ENCODE peak calls at places on chromosomes 11 and 22, in nine cellular contexts. O is central memory CD4-positive, alpha-beta T cell; Q is GM23248; F is H54; I is NCI-H774; B is stimulated activated CD8-positive, alpha-beta memory T cell treated with anti-CD3 and anti-CD28 coated beads, Interleukin-4, amount 100 ng/mL, for 48 hours; W is activated T-cell treated with anti-CD3 and anti-CD28 coated beads, Interleukin-2, amount 50 U/mL, for 24 hours; S is GM04504; T is AML-193. V is an unnamed sample.

GRCh38 chr11:101390539-101390938 is 193.3 kb downstream of the TRPC6 start:
- DNase-seq in O (no peak), Q (peak; percentile 43), F (no peak), I (no peak), B (no peak), W (no peak), S (no peak), T (peak; percentile 1), V (peak; percentile 10)

GRCh38 chr11:18011633-18012313 is 1.1 kb downstream of the SERGEF start:
- DNase-seq in O (peak; percentile 16), Q (peak; percentile 45), F (no peak), I (no peak), B (peak; percentile 25), W (no peak), S (no peak), T (no peak), V (peak; percentile 3)

GRCh38 chr11:61917357-61918109 is at the start of gene RAB3IL1:
- DNase-seq in O (no peak), Q (peak; percentile 78), F (peak; percentile 70), I (no peak), B (peak; percentile 28), W (peak; percentile 41), S (no peak), T (no peak), V (peak; percentile 47)

GRCh38 chr22:20238567-20239062 is 29.5 kb downstream of the RTN4R start:
- DNase-seq in O (peak; percentile 46), Q (peak; percentile 17), F (peak; percentile 40), I (peak; percentile 11), B (peak; percentile 78), W (peak; percentile 68), S (no peak), T (peak; percentile 1), V (peak; percentile 6)

GRCh38 chr11:47154738-47155570 is 21.7 kb downstream of the ARFGAP2 start:
- DNase-seq in O (no peak), Q (no peak), F (no peak), I (no peak), B (peak; percentile 42), W (no peak), S (no peak), T (no peak), V (no peak)

GRCh38 chr11:133919330-133920108 is 37.2 kb downstream of the IGSF9B start:
- DNase-seq in O (no peak), Q (no peak), F (no peak), I (no peak), B (no peak), W (no peak), S (no peak), T (no peak), V (no peak)

GRCh38 chr11:128365044-128365443 is 222.3 kb downstream of the ETS1 start:
- DNase-seq in O (no peak), Q (peak; percentile 81), F (no peak), I (no peak), B (no peak), W (no peak), S (peak; percentile 52), T (no peak), V (peak; percentile 84)

GRCh38 chr22:29457730-29458129 is 19.3 kb downstream of the RFPL1 start:
- DNase-seq in O (no peak), Q (peak; percentile 54), F (peak; percentile 71), I (peak; percentile 12), B (peak; percentile 39), W (no peak), S (peak; percentile 13), T (no peak), V (peak; percentile 22)

GRCh38 chr11:7196396-7197146 is 55.1 kb upstream of the SYT9 start:
- DNase-seq in O (no peak), Q (no peak), F (no peak), I (peak; percentile 2), B (no peak), W (no peak), S (no peak), T (no peak), V (no peak)

GRCh38 chr22:21992593-21993237 is 10.1 kb upstream of the TOP3B start:
- DNase-seq in O (no peak), Q (no peak), F (no peak), I (no peak), B (no peak), W (no peak), S (no peak), T (no peak), V (no peak)

GRCh38 chr22:25162561-25162960 is 37.1 kb upstream of the CRYBB3 start:
- DNase-seq in O (no peak), Q (no peak), F (no peak), I (no peak), B (no peak), W (no peak), S (no peak), T (no peak), V (no peak)

GRCh38 chr11:102320679-102321078 is 3.4 kb downstream of the BIRC3 start:
- DNase-seq in O (no peak), Q (no peak), F (no peak), I (no peak), B (no peak), W (no peak), S (no peak), T (no peak), V (no peak)

GRCh38 chr11:33040127-33040861 is 922 bp downstream of the TCP11L1 start:
- DNase-seq in O (peak; percentile 55), Q (peak; percentile 62), F (no peak), I (peak; percentile 6), B (peak; percentile 67), W (peak; percentile 66), S (no peak), T (peak; percentile 34), V (peak; percentile 40)

GRCh38 chr11:69377953-69378302 is 84.0 kb downstream of the MYEOV start:
- DNase-seq in O (no peak), Q (no peak), F (no peak), I (no peak), B (no peak), W (no peak), S (no peak), T (no peak), V (no peak)

GRCh38 chr11:69840371-69841169 is 21.4 kb upstream of the FGF3 start:
- DNase-seq in O (no peak), Q (no peak), F (no peak), I (no peak), B (no peak), W (no peak), S (no peak), T (no peak), V (no peak)

GRCh38 chr11:27471588-27472397 is 797 bp downstream of the LGR4 start:
- DNase-seq in O (no peak), Q (peak; percentile 67), F (no peak), I (peak; percentile 53), B (peak; percentile 29), W (peak; percentile 52), S (no peak), T (no peak), V (no peak)

GRCh38 chr22:45738206-45738605 is 66.6 kb downstream of the ATXN10 start:
- DNase-seq in O (no peak), Q (peak; percentile 32), F (no peak), I (no peak), B (no peak), W (no peak), S (peak; percentile 21), T (no peak), V (no peak)

GRCh38 chr11:75184757-75185156 is 33.9 kb downstream of the SLCO2B1 start:
- DNase-seq in O (no peak), Q (no peak), F (no peak), I (no peak), B (no peak), W (no peak), S (no peak), T (no peak), V (no peak)

GRCh38 chr11:121024989-121025388 is 1.1 kb downstream of the TBCEL start:
- DNase-seq in O (no peak), Q (peak; percentile 83), F (no peak), I (no peak), B (no peak), W (no peak), S (no peak), T (peak; percentile 6), V (peak; percentile 42)

GRCh38 chr11:124762624-124763155 is 600 bp upstream of the ESAM start:
- DNase-seq in O (no peak), Q (peak; percentile 30), F (no peak), I (peak; percentile 32), B (no peak), W (no peak), S (no peak), T (no peak), V (no peak)

GRCh38 chr22:50260801-50261614 is 475 bp downstream of the MAPK12 start:
- DNase-seq in O (no peak), Q (peak; percentile 85), F (no peak), I (no peak), B (peak; percentile 63), W (peak; percentile 67), S (no peak), T (peak; percentile 16), V (peak; percentile 57)

GRCh38 chr22:21447694-21448402 is 19.3 kb upstream of the TMEM191C start:
- DNase-seq in O (no peak), Q (peak; percentile 17), F (peak; percentile 19), I (no peak), B (peak; percentile 26), W (peak; percentile 29), S (no peak), T (no peak), V (no peak)

GRCh38 chr11:11494348-11494747 is 127.5 kb downstream of the GALNT18 start:
- DNase-seq in O (no peak), Q (no peak), F (no peak), I (no peak), B (no peak), W (no peak), S (no peak), T (no peak), V (no peak)

GRCh38 chr22:33393432-33393831 is 335.3 kb upstream of the SYN3 start:
- DNase-seq in O (no peak), Q (no peak), F (no peak), I (no peak), B (no peak), W (no peak), S (no peak), T (no peak), V (no peak)

GRCh38 chr22:41815716-41816115 is 15.2 kb downstream of the CCDC134 start:
- DNase-seq in O (no peak), Q (no peak), F (no peak), I (no peak), B (no peak), W (no peak), S (no peak), T (no peak), V (no peak)

GRCh38 chr22:28882545-28882877 is 861 bp upstream of the ZNRF3 start:
- DNase-seq in O (no peak), Q (peak; percentile 63), F (no peak), I (no peak), B (peak; percentile 38), W (no peak), S (no peak), T (no peak), V (peak; percentile 30)

GRCh38 chr11:35781342-35782171 is 119.0 kb downstream of the TRIM44 start:
- DNase-seq in O (no peak), Q (peak; percentile 76), F (no peak), I (no peak), B (no peak), W (no peak), S (peak; percentile 37), T (no peak), V (peak; percentile 87)

GRCh38 chr22:31055322-31056159 is 25.6 kb upstream of the SMTN start:
- DNase-seq in O (no peak), Q (peak; percentile 99), F (peak; percentile 55), I (peak; percentile 54), B (no peak), W (no peak), S (peak; percentile 92), T (no peak), V (peak; percentile 97)